ENCODE peak calls at places on chromosomes 13 and 19, in ten cellular contexts. Y is germinal center; I is T1000; O is right atrium auricular region; R is NCI-H1436; M is EH; J is ELR; G is NCI-H1105; U is stimulated activated naive CD4-positive, alpha-beta T cell treated with Interleukin-2 at 50 U/mL for 16 hours; C is fibroblast of the aortic adventitia. T is an unnamed sample.

GRCh38 chr19:50739132-50739746 is 16.1 kb downstream of the CLEC11A start:
- DNase-seq in Y (no peak), O (no peak), M (no peak), J (no peak), C (no peak), G (no peak), I (no peak), R (no peak), U (no peak), T (no peak)

GRCh38 chr19:31528261-31528660 is 179.0 kb upstream of the TSHZ3 start:
- DNase-seq in M (no peak), R (no peak), J (no peak), O (peak), C (no peak), I (no peak), U (no peak), G (no peak), Y (no peak), T (no peak)

GRCh38 chr19:47232422-47233211 is 1.6 kb upstream of the BBC3 start:
- DNase-seq in O (no peak), G (peak), Y (no peak), M (peak), J (peak), C (peak), U (peak), I (peak), R (no peak), T (peak)

GRCh38 chr19:33350538-33351309 is 22.8 kb upstream of the CEBPG start:
- DNase-seq in M (peak), U (no peak), I (no peak), Y (no peak), G (no peak), R (no peak), J (peak), O (peak), C (peak), T (peak)

GRCh38 chr13:113297370-113297871 is 382 bp downstream of the LAMP1 start:
- DNase-seq in O (no peak), C (peak), M (peak), G (no peak), R (no peak), I (no peak), U (peak), J (peak), Y (peak), T (peak)

GRCh38 chr19:3123088-3123721 is 12.6 kb upstream of the GNA15 start:
- DNase-seq in I (no peak), O (no peak), R (no peak), Y (no peak), J (no peak), C (no peak), G (no peak), M (no peak), U (no peak), T (no peak)

GRCh38 chr19:3045885-3046603 is 16.3 kb downstream of the TLE5 start:
- DNase-seq in O (no peak), Y (no peak), R (no peak), U (no peak), G (peak), M (no peak), I (no peak), J (no peak), C (no peak), T (no peak)

GRCh38 chr13:91381371-91381770 is 17.1 kb upstream of the GPC5 start:
- DNase-seq in U (no peak), O (no peak), Y (no peak), J (peak), R (no peak), M (peak), I (no peak), G (no peak), C (peak), T (peak)

GRCh38 chr19:48290341-48290922 is 20.6 kb downstream of the ZNF114 start:
- DNase-seq in R (no peak), O (no peak), J (peak), M (peak), G (no peak), I (peak), U (no peak), Y (no peak), C (peak), T (peak)

GRCh38 chr19:52590728-52591127 is 20.6 kb downstream of the ZNF701 start:
- DNase-seq in J (no peak), I (no peak), C (no peak), U (no peak), R (no peak), Y (no peak), M (no peak), G (no peak), O (no peak), T (no peak)

GRCh38 chr13:106038752-106039151 is 496.7 kb downstream of the EFNB2 start:
- DNase-seq in O (no peak), U (no peak), M (peak), C (peak), I (no peak), Y (no peak), J (peak), G (no peak), R (no peak), T (peak)

GRCh38 chr13:112910616-112911280 is 58.3 kb upstream of the MCF2L start:
- DNase-seq in I (no peak), J (no peak), G (no peak), M (no peak), C (no peak), R (no peak), O (no peak), U (no peak), Y (no peak), T (no peak)

GRCh38 chr19:2558543-2558942 is 82.6 kb downstream of the GADD45B start:
- DNase-seq in O (no peak), I (no peak), G (no peak), Y (no peak), C (no peak), M (no peak), J (no peak), R (no peak), U (no peak), T (no peak)

GRCh38 chr19:34224996-34225658 is 29.2 kb upstream of the GARRE1 start:
- DNase-seq in J (peak), U (no peak), Y (no peak), M (peak), I (no peak), O (no peak), G (no peak), C (no peak), R (no peak), T (peak)

GRCh38 chr19:1624458-1624857 is 19.2 kb upstream of the UQCR11 start:
- DNase-seq in R (peak), U (peak), C (peak), Y (peak), M (peak), J (peak), O (no peak), G (no peak), I (no peak), T (peak)

GRCh38 chr19:19900124-19900523 is 622 bp upstream of the ZNF93 start:
- DNase-seq in I (no peak), O (no peak), C (peak), M (peak), Y (peak), G (no peak), U (no peak), J (peak), R (no peak), T (peak)

T was measured in AG10803.